ENCODE peak calls at places on chromosomes 12 and 14, in ten cellular contexts. S is fibroblast of mammary gland, I is NB4, J is cardiac muscle cell, D is astrocyte, Y is OCI-LY7, B is A549, M is left ventricle myocardium inferior, K is heart left ventricle, Q is uterus. W is an unnamed sample.
A peak's percentile ranks its signal among the peaks of the same experiment; 100 is the strongest.

GRCh38 chr12:122094735-122095561 is 16.4 kb downstream of the MLXIP start:
- DNase-seq in J (peak; percentile 70), D (peak; percentile 49), I (peak; percentile 43), K (no peak), S (peak; percentile 46), B (no peak), M (no peak), Q (no peak), Y (no peak), W (no peak)

GRCh38 chr12:80632835-80633234 is 74.6 kb upstream of the MYF6 start:
- DNase-seq in M (no peak), B (no peak), Y (peak; percentile 23), I (peak; percentile 42), J (no peak), S (peak; percentile 52), Q (no peak), K (no peak), D (no peak), W (no peak)

GRCh38 chr14:67943947-67944346 is 124.4 kb downstream of the RAD51B start:
- DNase-seq in Y (peak; percentile 80), I (peak; percentile 77), D (peak; percentile 82), Q (peak; percentile 65), B (peak; percentile 44), M (peak; percentile 18), K (no peak), J (peak; percentile 95), S (peak; percentile 88), W (peak; percentile 66)

GRCh38 chr14:50082308-50082742 is 34.0 kb downstream of the VCPKMT start:
- DNase-seq in Q (no peak), I (no peak), B (no peak), K (no peak), S (no peak), J (no peak), M (no peak), Y (peak; percentile 39), D (no peak), W (no peak)

GRCh38 chr14:105168496-105168978 is at the start of gene JAG2:
- DNase-seq in M (peak; percentile 67), J (peak; percentile 24), Y (peak; percentile 64), I (no peak), Q (no peak), B (peak; percentile 69), K (peak; percentile 85), D (peak; percentile 19), S (no peak), W (peak; percentile 54)

GRCh38 chr14:104657563-104658324 is 31.7 kb upstream of the INF2 start:
- DNase-seq in K (no peak), M (no peak), B (no peak), Q (no peak), S (no peak), D (no peak), I (peak; percentile 84), J (no peak), Y (peak; percentile 98), W (peak; percentile 82)

GRCh38 chr12:125065753-125066570 is 727 bp downstream of the AACS start:
- DNase-seq in I (no peak), D (no peak), S (no peak), Q (no peak), J (no peak), B (peak; percentile 28), Y (no peak), M (no peak), K (no peak), W (no peak)

GRCh38 chr12:77488041-77488620 is 342.6 kb upstream of the NAV3 start:
- DNase-seq in Y (no peak), B (no peak), J (peak; percentile 16), K (no peak), I (no peak), Q (no peak), S (peak; percentile 5), M (no peak), D (peak; percentile 76), W (no peak)

GRCh38 chr14:75579882-75580281 is 1.5 kb downstream of the FLVCR2 start:
- DNase-seq in Y (no peak), S (no peak), I (no peak), J (peak; percentile 8), K (no peak), B (no peak), D (no peak), Q (no peak), M (peak; percentile 31), W (peak; percentile 59)

GRCh38 chr14:75577724-75578098 is 709 bp upstream of the FLVCR2 start:
- DNase-seq in I (peak; percentile 90), D (peak; percentile 55), Q (peak; percentile 81), M (peak; percentile 87), B (peak; percentile 90), J (peak; percentile 92), Y (peak; percentile 54), S (peak; percentile 87), K (peak; percentile 90), W (peak; percentile 92)

GRCh38 chr14:75578099-75578785 is at the start of gene FLVCR2:
- DNase-seq in M (peak; percentile 86), I (peak; percentile 86), J (peak; percentile 89), K (peak; percentile 89), Y (no peak), B (peak; percentile 81), D (peak; percentile 30), S (peak; percentile 66), Q (peak; percentile 82), W (peak; percentile 93)

GRCh38 chr14:75577090-75577489 is 1.3 kb upstream of the FLVCR2 start:
- DNase-seq in Q (no peak), Y (no peak), S (no peak), K (no peak), J (no peak), I (no peak), M (no peak), B (no peak), D (no peak), W (no peak)

GRCh38 chr14:75578786-75579781 is 664 bp downstream of the FLVCR2 start:
- DNase-seq in S (peak; percentile 63), D (peak; percentile 23), Y (no peak), B (peak; percentile 35), M (no peak), K (no peak), Q (peak; percentile 20), I (no peak), J (no peak), W (peak; percentile 33)
- TF ChIP-seq CTCF in S (peak; percentile 19), D (peak; percentile 10), Y (no peak), B (peak; percentile 25), M (peak; percentile 39), K (no peak), Q (no peak), I (no peak), J (peak; percentile 16), W (peak; percentile 25)

GRCh38 chr12:50925920-50926319 is 26.4 kb upstream of the HIGD1C start:
- DNase-seq in Q (no peak), J (no peak), B (no peak), K (no peak), I (no peak), M (no peak), S (no peak), D (no peak), Y (no peak), W (no peak)
- H3K4me3 ChIP-seq in Q (peak overlapping the region; percentile 91), J (peak overlapping the region; percentile 28), B (no peak overlapping the region), K (peak overlapping the region; percentile 66), I (peak overlapping the region; percentile 59), M (peak overlapping the region; percentile 88), S (peak overlapping the region; percentile 64), D (no peak overlapping the region), Y (peak overlapping the region; percentile 82), W (peak overlapping the region; percentile 64)

DNA sequence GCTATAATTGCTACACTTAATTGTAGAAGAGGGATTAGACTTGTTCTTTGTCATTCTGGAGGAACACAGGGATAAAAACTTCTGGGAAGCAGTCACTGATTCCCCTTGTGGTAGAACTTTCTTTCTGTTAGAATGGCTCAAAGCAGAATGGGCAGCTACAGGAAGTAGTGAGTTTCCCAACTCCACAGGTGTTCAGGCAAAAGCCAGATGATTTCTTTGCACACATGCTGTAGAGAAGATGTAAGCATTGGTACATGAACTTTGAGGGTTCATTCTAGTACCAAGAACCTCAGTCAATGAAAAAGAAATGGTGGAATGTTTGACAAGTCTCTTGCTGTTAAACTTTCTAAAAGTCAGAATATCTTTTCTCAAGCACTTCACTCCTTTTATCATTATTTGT is 4.3 kb downstream of the NDUFA9 start:
- DNase-seq in K (no peak), I (no peak), Q (no peak), B (no peak), S (no peak), Y (no peak), J (no peak), M (no peak), D (no peak), W (no peak)
- TF ChIP-seq CTCF in K (no peak), I (no peak), Q (no peak), B (no peak), S (no peak), Y (no peak), J (no peak), M (no peak), D (no peak), W (no peak)

GRCh38 chr12:8037046-8037663 is 4.6 kb downstream of the FOXJ2 start:
- DNase-seq in B (no peak), I (peak; percentile 69), K (no peak), D (no peak), M (no peak), J (no peak), S (no peak), Y (peak; percentile 75), Q (no peak), W (no peak)

GRCh38 chr12:8033153-8034044 is 883 bp downstream of the FOXJ2 start:
- DNase-seq in K (no peak), I (peak; percentile 68), D (peak; percentile 26), Y (peak; percentile 34), M (peak; percentile 57), B (peak; percentile 68), J (peak; percentile 40), S (peak; percentile 50), Q (peak; percentile 75), W (peak; percentile 61)

GRCh38 chr12:8036366-8036765 is 3.9 kb downstream of the FOXJ2 start:
- DNase-seq in Y (no peak), S (no peak), Q (no peak), I (no peak), J (no peak), M (peak; percentile 45), B (no peak), K (no peak), D (no peak), W (no peak)

GRCh38 chr12:8034802-8035201 is 2.3 kb downstream of the FOXJ2 start:
- DNase-seq in I (no peak), B (no peak), K (no peak), J (no peak), Y (no peak), S (no peak), M (no peak), Q (no peak), D (no peak), W (no peak)

GRCh38 chr12:8035440-8036010 is 3.0 kb downstream of the FOXJ2 start:
- DNase-seq in S (peak; percentile 27), J (no peak), M (no peak), Y (no peak), B (no peak), K (no peak), I (no peak), D (peak; percentile 37), Q (no peak), W (no peak)
- H3K4me3 ChIP-seq in S (no peak overlapping the region), J (peak overlapping the region; percentile 1), M (peak overlapping the region; percentile 97), Y (no peak overlapping the region), B (no peak overlapping the region), K (no peak overlapping the region), I (no peak overlapping the region), D (no peak overlapping the region), Q (no peak overlapping the region), W (no peak overlapping the region)

GRCh38 chr12:10331642-10332239 is 24.1 kb downstream of the KLRD1 start:
- DNase-seq in J (peak; percentile 76), K (no peak), Q (no peak), Y (peak; percentile 78), M (no peak), B (peak; percentile 59), I (peak; percentile 67), D (peak; percentile 33), S (peak; percentile 67), W (no peak)
- TF ChIP-seq CTCF in J (peak; percentile 90), K (peak; percentile 43), Q (peak; percentile 72), Y (peak; percentile 96), M (peak; percentile 77), B (peak; percentile 89), I (peak; percentile 69), D (peak; percentile 74), S (peak; percentile 83), W (peak; percentile 61)

W was measured in right lobe of liver.